ENCODE peak calls at places on chromosomes 1 and 21, in seven cellular contexts. One of them, this sample, is unnamed.

GRCh38 chr1:47621483-47621882 is 183.6 kb downstream of the FOXD2 start:
- DNase-seq in DND-41: no peak
- DNase-seq in mesenchymal stem cell: no peak
- DNase-seq in neural progenitor cell: no peak
- DNase-seq in H9: no peak
- DNase-seq in fibroblast of lung: no peak
- DNase-seq in SK-N-SH: no peak
- DNase-seq in this sample: no peak

GRCh38 chr1:160637821-160638539 is 8.9 kb downstream of the SLAMF1 start:
- DNase-seq in DND-41: peak
- DNase-seq in H9: no peak
- DNase-seq in fibroblast of lung: peak
- DNase-seq in mesenchymal stem cell: no peak
- DNase-seq in SK-N-SH: no peak
- DNase-seq in neural progenitor cell: no peak
- DNase-seq in this sample: no peak

GRCh38 chr1:111366256-111366655 is 61.3 kb downstream of the OVGP1 start:
- DNase-seq in DND-41: no peak
- DNase-seq in H9: no peak
- DNase-seq in fibroblast of lung: peak
- DNase-seq in mesenchymal stem cell: peak
- DNase-seq in neural progenitor cell: no peak
- DNase-seq in SK-N-SH: no peak
- DNase-seq in this sample: peak

GRCh38 chr1:222182641-222183040 is 365.3 kb downstream of the HHIPL2 start:
- DNase-seq in SK-N-SH: no peak
- DNase-seq in DND-41: no peak
- DNase-seq in mesenchymal stem cell: peak
- DNase-seq in H9: no peak
- DNase-seq in neural progenitor cell: no peak
- DNase-seq in fibroblast of lung: peak
- DNase-seq in this sample: peak

GRCh38 chr1:17306407-17306806 is 1.6 kb upstream of the PADI4 start:
- DNase-seq in H9: no peak
- DNase-seq in DND-41: no peak
- DNase-seq in neural progenitor cell: no peak
- DNase-seq in SK-N-SH: no peak
- DNase-seq in fibroblast of lung: no peak
- DNase-seq in mesenchymal stem cell: no peak
- DNase-seq in this sample: peak

GRCh38 chr1:201917362-201918033 is 28.8 kb downstream of the SHISA4 start:
- DNase-seq in fibroblast of lung: peak
- DNase-seq in SK-N-SH: no peak
- DNase-seq in H9: no peak
- DNase-seq in neural progenitor cell: no peak
- DNase-seq in DND-41: no peak
- DNase-seq in mesenchymal stem cell: peak
- DNase-seq in this sample: peak

GRCh38 chr1:216222302-216222701 is 200.9 kb downstream of the USH2A start:
- DNase-seq in neural progenitor cell: no peak
- DNase-seq in H9: no peak
- DNase-seq in SK-N-SH: no peak
- DNase-seq in mesenchymal stem cell: peak
- DNase-seq in fibroblast of lung: no peak
- DNase-seq in DND-41: no peak
- DNase-seq in this sample: no peak

GRCh38 chr1:202112864-202113689 is 9.6 kb upstream of the GPR37L1 start:
- DNase-seq in mesenchymal stem cell: peak
- DNase-seq in fibroblast of lung: peak
- DNase-seq in H9: no peak
- DNase-seq in DND-41: no peak
- DNase-seq in neural progenitor cell: no peak
- DNase-seq in SK-N-SH: no peak
- DNase-seq in this sample: peak

GRCh38 chr1:208837242-208837641 is 593.1 kb upstream of the PLXNA2 start:
- DNase-seq in fibroblast of lung: no peak
- DNase-seq in neural progenitor cell: no peak
- DNase-seq in H9: no peak
- DNase-seq in DND-41: no peak
- DNase-seq in mesenchymal stem cell: no peak
- DNase-seq in SK-N-SH: no peak
- DNase-seq in this sample: no peak

GRCh38 chr21:42063206-42063577 is 7.9 kb upstream of the UMODL1 start:
- DNase-seq in DND-41: peak
- DNase-seq in H9: no peak
- DNase-seq in SK-N-SH: no peak
- DNase-seq in neural progenitor cell: no peak
- DNase-seq in fibroblast of lung: no peak
- DNase-seq in mesenchymal stem cell: no peak
- DNase-seq in this sample: no peak

GRCh38 chr1:12413664-12414410 is 184.0 kb downstream of the VPS13D start:
- DNase-seq in mesenchymal stem cell: no peak
- DNase-seq in fibroblast of lung: no peak
- DNase-seq in DND-41: no peak
- DNase-seq in SK-N-SH: no peak
- DNase-seq in neural progenitor cell: no peak
- DNase-seq in H9: no peak
- DNase-seq in this sample: no peak

GRCh38 chr1:94357661-94358060 is 60.5 kb upstream of the ABCD3 start:
- DNase-seq in H9: no peak
- DNase-seq in DND-41: no peak
- DNase-seq in neural progenitor cell: no peak
- DNase-seq in mesenchymal stem cell: no peak
- DNase-seq in fibroblast of lung: no peak
- DNase-seq in SK-N-SH: no peak
- DNase-seq in this sample: no peak

GRCh38 chr1:94362466-94363058 is 55.6 kb upstream of the ABCD3 start:
- DNase-seq in fibroblast of lung: peak
- DNase-seq in SK-N-SH: no peak
- DNase-seq in DND-41: no peak
- DNase-seq in mesenchymal stem cell: no peak
- DNase-seq in neural progenitor cell: no peak
- DNase-seq in H9: no peak
- DNase-seq in this sample: peak

GRCh38 chr1:94355485-94355980 is 62.7 kb upstream of the ABCD3 start:
- DNase-seq in fibroblast of lung: no peak
- DNase-seq in H9: no peak
- DNase-seq in mesenchymal stem cell: no peak
- DNase-seq in SK-N-SH: no peak
- DNase-seq in DND-41: no peak
- DNase-seq in neural progenitor cell: no peak
- DNase-seq in this sample: no peak

DNA sequence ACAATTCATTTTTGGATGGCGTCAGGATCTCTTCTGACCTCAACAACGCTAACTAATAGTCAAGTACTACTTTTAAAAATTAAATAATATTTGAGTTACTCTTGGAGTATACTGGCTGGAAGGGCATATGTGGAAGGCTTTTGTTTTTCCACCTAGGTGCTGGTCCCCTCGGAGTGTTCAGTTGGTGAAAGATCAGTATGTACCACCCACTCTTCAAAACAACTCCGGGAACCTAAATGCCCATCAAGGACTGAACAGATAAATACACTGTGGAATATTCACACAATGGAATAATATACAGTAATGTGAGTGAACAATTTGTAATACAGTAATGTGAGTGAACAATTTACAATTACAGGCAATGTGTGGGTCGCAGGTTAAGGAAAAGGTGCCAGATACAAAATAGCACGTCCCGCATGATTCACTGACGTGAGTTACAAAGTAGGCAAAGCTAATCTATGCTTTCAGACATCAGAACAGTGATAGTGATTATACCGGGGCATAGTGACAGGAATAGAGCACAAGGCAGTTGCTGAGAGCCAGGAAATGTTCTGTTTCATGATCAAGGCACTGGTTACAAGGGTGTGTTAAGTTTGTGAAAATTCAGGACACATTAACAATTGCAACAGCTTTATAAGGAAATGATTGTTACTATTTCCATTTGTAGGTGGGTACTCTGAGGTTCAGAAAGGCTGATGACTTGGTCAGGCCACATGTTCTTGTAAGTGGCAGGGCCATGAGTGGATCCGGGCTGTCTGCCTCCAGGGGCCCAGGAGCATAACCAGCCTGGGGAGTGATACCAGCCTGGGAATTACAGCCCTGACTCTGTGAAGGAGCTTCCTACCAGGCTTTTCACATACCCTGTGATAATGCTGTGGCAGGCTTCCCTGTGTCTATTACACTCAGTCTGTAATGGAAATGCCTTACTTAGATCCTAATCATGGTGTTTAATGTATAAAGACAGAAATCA is 59.3 kb upstream of the ABCD3 start:
- DNase-seq in H9: no peak
- DNase-seq in mesenchymal stem cell: no peak
- DNase-seq in neural progenitor cell: no peak
- DNase-seq in SK-N-SH: peak
- DNase-seq in fibroblast of lung: no peak
- DNase-seq in DND-41: no peak
- DNase-seq in this sample: no peak
- H2AFZ ChIP-seq in H9: no peak
- H2AFZ ChIP-seq in mesenchymal stem cell: no peak
- H2AFZ ChIP-seq in neural progenitor cell: no peak
- H2AFZ ChIP-seq in SK-N-SH: no peak
- H2AFZ ChIP-seq in fibroblast of lung: no peak
- H2AFZ ChIP-seq in DND-41: no peak
- H2AFZ ChIP-seq in this sample: no peak

GRCh38 chr1:153532769-153533599 is 2.8 kb downstream of the S100A6 start:
- DNase-seq in H9: peak
- DNase-seq in neural progenitor cell: peak
- DNase-seq in SK-N-SH: no peak
- DNase-seq in fibroblast of lung: peak
- DNase-seq in mesenchymal stem cell: peak
- DNase-seq in DND-41: no peak
- DNase-seq in this sample: peak

GRCh38 chr1:153534933-153535663 is 693 bp downstream of the S100A6 start:
- DNase-seq in neural progenitor cell: no peak
- DNase-seq in SK-N-SH: no peak
- DNase-seq in DND-41: no peak
- DNase-seq in H9: no peak
- DNase-seq in fibroblast of lung: peak
- DNase-seq in mesenchymal stem cell: peak
- DNase-seq in this sample: peak

GRCh38 chr1:153535664-153536585 is at the start of gene S100A6:
- DNase-seq in neural progenitor cell: no peak
- DNase-seq in H9: no peak
- DNase-seq in mesenchymal stem cell: peak
- DNase-seq in SK-N-SH: peak
- DNase-seq in fibroblast of lung: peak
- DNase-seq in DND-41: no peak
- DNase-seq in this sample: peak

GRCh38 chr1:153533689-153534201 is 2.0 kb downstream of the S100A6 start:
- DNase-seq in DND-41: no peak
- DNase-seq in SK-N-SH: no peak
- DNase-seq in neural progenitor cell: no peak
- DNase-seq in mesenchymal stem cell: peak
- DNase-seq in fibroblast of lung: peak
- DNase-seq in H9: no peak
- DNase-seq in this sample: peak

GRCh38 chr1:153534226-153534932 is 1.4 kb downstream of the S100A6 start:
- DNase-seq in mesenchymal stem cell: peak
- DNase-seq in neural progenitor cell: no peak
- DNase-seq in DND-41: no peak
- DNase-seq in SK-N-SH: no peak
- DNase-seq in H9: no peak
- DNase-seq in fibroblast of lung: peak
- DNase-seq in this sample: peak
- H3K9ac ChIP-seq in mesenchymal stem cell: peak
- H3K9ac ChIP-seq in neural progenitor cell: no peak
- H3K9ac ChIP-seq in DND-41: no peak
- H3K9ac ChIP-seq in SK-N-SH: peak
- H3K9ac ChIP-seq in H9: no peak
- H3K9ac ChIP-seq in fibroblast of lung: peak
- H3K9ac ChIP-seq in this sample: peak

DNA sequence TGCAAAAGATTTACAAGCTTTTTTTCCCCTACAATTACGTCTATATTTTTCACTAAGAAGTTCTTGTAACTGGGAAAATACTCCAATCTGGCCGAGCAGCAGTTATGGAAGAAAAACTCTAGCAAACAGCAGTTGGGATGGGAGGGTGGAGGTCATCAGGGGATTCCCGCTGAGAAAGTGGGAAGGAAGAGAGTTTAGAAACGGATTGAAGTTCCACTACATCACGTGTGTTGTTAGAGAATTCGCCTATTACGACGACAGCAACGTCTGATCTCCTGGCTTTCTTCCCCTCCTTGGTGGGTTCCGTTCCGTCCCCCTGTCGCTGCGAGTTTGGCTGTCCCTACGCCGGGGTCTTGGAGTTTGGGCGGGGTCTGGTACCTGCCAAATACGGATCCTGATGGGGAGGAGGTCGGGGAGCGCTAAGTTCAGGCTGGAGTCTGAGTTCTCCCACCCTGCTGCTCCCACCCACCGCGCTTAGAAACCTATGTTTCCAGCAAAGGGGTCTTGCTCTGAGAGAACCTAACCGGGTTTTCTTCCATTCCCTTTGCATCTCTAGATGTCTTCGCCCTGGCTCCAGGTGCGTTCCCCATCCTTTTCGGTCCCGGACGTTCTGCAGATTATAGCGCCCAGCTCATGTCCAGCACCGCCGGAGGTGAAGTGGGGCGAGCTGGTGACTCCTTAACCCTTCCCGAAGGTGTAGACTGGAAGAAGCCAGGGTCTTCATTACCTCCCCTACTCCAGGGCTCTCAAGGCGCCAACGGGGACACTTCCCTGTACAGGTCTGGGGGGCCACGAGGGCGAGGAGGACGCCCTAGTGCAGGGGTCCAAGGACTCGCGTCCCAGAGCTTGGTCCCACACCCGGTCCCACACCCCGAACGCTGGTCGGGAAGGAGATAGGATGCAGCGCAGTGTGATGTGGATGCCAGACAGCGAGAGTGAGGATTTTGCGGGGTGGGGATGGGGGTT is 688 bp upstream of the KCNK2 start:
- DNase-seq in mesenchymal stem cell: peak
- DNase-seq in SK-N-SH: peak
- DNase-seq in DND-41: no peak
- DNase-seq in neural progenitor cell: peak
- DNase-seq in H9: peak
- DNase-seq in fibroblast of lung: no peak
- DNase-seq in this sample: peak
- H2AFZ ChIP-seq in mesenchymal stem cell: peak
- H2AFZ ChIP-seq in SK-N-SH: peak
- H2AFZ ChIP-seq in DND-41: no peak
- H2AFZ ChIP-seq in neural progenitor cell: peak
- H2AFZ ChIP-seq in H9: no peak
- H2AFZ ChIP-seq in fibroblast of lung: peak
- H2AFZ ChIP-seq in this sample: peak

DNA sequence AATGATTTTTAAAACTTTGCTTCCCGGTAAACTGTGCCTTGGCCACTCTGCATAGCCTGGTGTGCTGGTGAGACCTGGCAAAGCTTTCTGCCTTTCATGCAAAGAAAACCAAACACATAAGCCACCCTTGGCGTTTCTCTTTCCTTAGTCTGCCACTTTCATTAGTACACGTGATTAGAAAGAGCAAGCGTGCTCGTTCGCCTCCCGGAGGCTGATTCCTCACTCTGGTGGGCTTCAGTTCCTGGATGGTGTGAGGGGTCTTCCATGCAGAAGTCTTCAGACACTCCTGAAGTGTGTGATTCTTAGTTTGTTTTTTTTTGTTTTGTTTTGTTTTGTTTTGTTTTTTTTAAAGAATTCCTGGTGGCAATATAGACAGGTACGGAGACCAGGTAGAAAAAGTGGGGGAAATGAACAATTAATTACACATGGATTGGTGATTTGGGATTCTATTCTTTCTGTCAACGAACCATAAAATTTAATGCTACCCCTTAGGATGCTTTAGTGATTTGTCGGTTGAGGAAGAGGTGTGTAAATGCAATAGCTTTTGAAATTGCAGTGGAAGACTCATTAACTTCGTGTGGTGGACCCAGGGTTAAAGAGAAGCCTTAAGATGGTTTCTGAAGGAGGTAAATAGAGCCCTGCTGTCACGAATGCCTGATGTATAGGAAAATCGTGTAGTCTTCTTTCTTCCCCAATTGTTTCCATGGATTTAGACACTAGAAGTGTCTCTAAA is 2.1 kb downstream of the GALNT2 start:
- DNase-seq in mesenchymal stem cell: peak
- DNase-seq in neural progenitor cell: peak
- DNase-seq in fibroblast of lung: no peak
- DNase-seq in SK-N-SH: peak
- DNase-seq in DND-41: peak
- DNase-seq in H9: no peak
- DNase-seq in this sample: peak
- H3K9ac ChIP-seq in mesenchymal stem cell: peak
- H3K9ac ChIP-seq in neural progenitor cell: no peak
- H3K9ac ChIP-seq in fibroblast of lung: no peak
- H3K9ac ChIP-seq in SK-N-SH: peak
- H3K9ac ChIP-seq in DND-41: peak
- H3K9ac ChIP-seq in H9: peak
- H3K9ac ChIP-seq in this sample: peak

This sample was measured in GM23248.